ENCODE peak calls at places on chromosome 3, in ten cellular contexts. C is NB4, T is suprapubic skin, D is A549, Q is transverse colon, E is heart left ventricle, L is IMR-90, X is lower leg skin, G is uterus, S is ovary. A is an unnamed sample.

GRCh38 chr3:44099566-44100297 is 142.0 kb upstream of the TOPAZ1 start:
- DNase-seq in C (no peak), T (peak), D (no peak), Q (no peak), E (no peak), L (no peak), X (no peak), G (no peak), S (no peak), A (no peak)

GRCh38 chr3:128555098-128555825 is 62.3 kb upstream of the GATA2 start:
- DNase-seq in C (no peak), T (peak), D (no peak), Q (peak), E (peak), L (no peak), X (peak), G (peak), S (no peak), A (no peak)

GRCh38 chr3:99869621-99870020 is 52.0 kb downstream of the CMSS1 start:
- DNase-seq in C (no peak), T (no peak), D (no peak), Q (no peak), E (no peak), L (no peak), X (no peak), G (no peak), S (peak), A (no peak)

GRCh38 chr3:102148598-102149302 is 286.1 kb upstream of the ZPLD1 start:
- DNase-seq in C (no peak), T (no peak), D (no peak), Q (no peak), E (no peak), L (no peak), X (no peak), G (no peak), S (no peak), A (no peak)

GRCh38 chr3:193737191-193737751 is 144.3 kb downstream of the OPA1 start:
- DNase-seq in C (no peak), T (no peak), D (no peak), Q (no peak), E (no peak), L (no peak), X (no peak), G (no peak), S (no peak), A (no peak)

GRCh38 chr3:28544236-28544635 is 195.6 kb upstream of the AZI2 start:
- DNase-seq in C (no peak), T (no peak), D (no peak), Q (no peak), E (no peak), L (no peak), X (no peak), G (no peak), S (no peak), A (no peak)

GRCh38 chr3:188170461-188171459 is 16.8 kb downstream of the LPP start:
- DNase-seq in C (no peak), T (no peak), D (peak), Q (no peak), E (no peak), L (no peak), X (no peak), G (no peak), S (no peak), A (no peak)

GRCh38 chr3:177195242-177195940 is 1.9 kb downstream of the TBL1XR1 start:
- DNase-seq in C (peak), T (no peak), D (no peak), Q (peak), E (peak), L (no peak), X (no peak), G (no peak), S (peak), A (no peak)

GRCh38 chr3:41710646-41711388 is 251.1 kb downstream of the ULK4 start:
- DNase-seq in C (no peak), T (no peak), D (peak), Q (no peak), E (no peak), L (peak), X (no peak), G (no peak), S (no peak), A (peak)

GRCh38 chr3:23667536-23668429 is 138.0 kb upstream of the UBE2E1 start:
- DNase-seq in C (no peak), T (no peak), D (peak), Q (no peak), E (no peak), L (peak), X (no peak), G (no peak), S (no peak), A (no peak)

GRCh38 chr3:46466273-46466672 is 1.6 kb upstream of the LTF start:
- DNase-seq in C (no peak), T (peak), D (no peak), Q (no peak), E (peak), L (no peak), X (peak), G (no peak), S (no peak), A (no peak)

GRCh38 chr3:105676621-105677300 is 192.1 kb downstream of the CBLB start:
- DNase-seq in C (no peak), T (no peak), D (no peak), Q (no peak), E (no peak), L (no peak), X (no peak), G (no peak), S (no peak), A (no peak)

GRCh38 chr3:37957185-37957936 is 33.2 kb upstream of the VILL start:
- DNase-seq in C (no peak), T (no peak), D (no peak), Q (no peak), E (no peak), L (no peak), X (peak), G (no peak), S (no peak), A (no peak)

GRCh38 chr3:106302451-106303221 is 433.8 kb upstream of the CBLB start:
- DNase-seq in C (no peak), T (no peak), D (no peak), Q (no peak), E (no peak), L (no peak), X (no peak), G (no peak), S (no peak), A (no peak)

GRCh38 chr3:28951773-28952556 is 328.9 kb upstream of the RBMS3 start:
- DNase-seq in C (peak), T (no peak), D (no peak), Q (no peak), E (no peak), L (no peak), X (no peak), G (no peak), S (no peak), A (no peak)

GRCh38 chr3:21446937-21447336 is 304.1 kb downstream of the ZNF385D start:
- DNase-seq in C (no peak), T (no peak), D (no peak), Q (no peak), E (no peak), L (no peak), X (no peak), G (no peak), S (no peak), A (no peak)

GRCh38 chr3:182248349-182248880 is 536.7 kb downstream of the SOX2 start:
- DNase-seq in C (peak), T (no peak), D (no peak), Q (no peak), E (no peak), L (no peak), X (no peak), G (no peak), S (no peak), A (no peak)

GRCh38 chr3:65402597-65402996 is 636.1 kb downstream of the MAGI1 start:
- DNase-seq in C (peak), T (no peak), D (peak), Q (peak), E (no peak), L (peak), X (no peak), G (no peak), S (no peak), A (peak)

GRCh38 chr3:188673509-188674239 is 498.1 kb upstream of the TPRG1 start:
- DNase-seq in C (no peak), T (no peak), D (peak), Q (no peak), E (no peak), L (peak), X (no peak), G (no peak), S (no peak), A (peak)

GRCh38 chr3:99240700-99241099 is 339.2 kb upstream of the DCBLD2 start:
- DNase-seq in C (no peak), T (no peak), D (no peak), Q (no peak), E (no peak), L (no peak), X (no peak), G (no peak), S (no peak), A (no peak)

GRCh38 chr3:14460342-14461005 is 58.1 kb downstream of the SLC6A6 start:
- DNase-seq in C (no peak), T (no peak), D (peak), Q (peak), E (peak), L (peak), X (no peak), G (peak), S (peak), A (peak)

GRCh38 chr3:185820973-185821758 is 3.7 kb downstream of the IGF2BP2 start:
- DNase-seq in C (no peak), T (no peak), D (peak), Q (no peak), E (no peak), L (peak), X (no peak), G (no peak), S (no peak), A (peak)

GRCh38 chr3:24490151-24490550 is 4.5 kb downstream of the THRB start:
- DNase-seq in C (no peak), T (no peak), D (no peak), Q (no peak), E (no peak), L (no peak), X (no peak), G (no peak), S (no peak), A (no peak)

GRCh38 chr3:51680663-51681230 is 9.7 kb downstream of the TEX264 start:
- DNase-seq in C (peak), T (no peak), D (no peak), Q (no peak), E (no peak), L (no peak), X (no peak), G (no peak), S (no peak), A (no peak)

GRCh38 chr3:45119824-45120614 is 26.2 kb downstream of the CDCP1 start:
- DNase-seq in C (no peak), T (no peak), D (no peak), Q (no peak), E (no peak), L (peak), X (no peak), G (no peak), S (no peak), A (no peak)

GRCh38 chr3:126213376-126214044 is 33.1 kb upstream of the ALDH1L1 start:
- DNase-seq in C (no peak), T (no peak), D (no peak), Q (no peak), E (no peak), L (no peak), X (no peak), G (peak), S (peak), A (no peak)

GRCh38 chr3:195240939-195241338 is 30.0 kb downstream of the XXYLT1 start:
- DNase-seq in C (no peak), T (peak), D (no peak), Q (no peak), E (no peak), L (no peak), X (peak), G (peak), S (no peak), A (no peak)

GRCh38 chr3:43338295-43338694 is 52.0 kb downstream of the SNRK start:
- DNase-seq in C (peak), T (no peak), D (peak), Q (no peak), E (no peak), L (peak), X (no peak), G (no peak), S (no peak), A (no peak)

GRCh38 chr3:130894873-130895330 is 1.0 kb downstream of the ATP2C1 start:
- DNase-seq in C (no peak), T (no peak), D (no peak), Q (no peak), E (no peak), L (peak), X (no peak), G (no peak), S (no peak), A (no peak)

GRCh38 chr3:130894130-130894872 is 417 bp downstream of the ATP2C1 start:
- DNase-seq in C (peak), T (no peak), D (peak), Q (peak), E (peak), L (no peak), X (peak), G (peak), S (peak), A (peak)

GRCh38 chr3:130893240-130894129 is at the start of gene ATP2C1:
- DNase-seq in C (peak), T (peak), D (peak), Q (peak), E (peak), L (peak), X (peak), G (peak), S (peak), A (peak)

GRCh38 chr3:130895690-130896089 is 1.8 kb downstream of the ATP2C1 start:
- DNase-seq in C (no peak), T (no peak), D (no peak), Q (no peak), E (no peak), L (no peak), X (no peak), G (no peak), S (no peak), A (no peak)

DNA sequence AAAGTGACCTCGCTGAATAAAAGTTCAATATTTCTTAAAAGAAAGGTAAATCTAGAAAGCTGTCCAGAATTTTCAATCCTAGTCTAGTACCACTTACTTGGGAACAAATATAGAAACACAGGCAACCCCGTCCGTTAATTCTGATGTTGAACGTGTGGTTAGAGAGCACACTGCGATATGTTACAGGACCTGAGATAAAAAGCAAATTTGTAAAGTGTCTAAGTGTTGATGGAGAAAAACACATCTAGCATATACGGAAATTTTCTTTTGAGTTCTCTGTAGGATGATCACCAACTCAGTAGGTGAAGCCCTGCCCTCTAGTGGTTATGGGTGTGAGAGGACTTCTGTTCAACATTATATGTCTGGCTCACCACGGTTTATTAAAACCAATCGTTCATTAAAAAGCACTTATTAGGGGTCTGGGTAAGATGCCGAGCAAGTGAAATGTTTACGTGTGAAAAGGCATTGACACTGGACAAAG is 1.1 kb upstream of the ATP2C1 start:
- DNase-seq in C (peak), T (no peak), D (peak), Q (peak), E (peak), L (peak), X (no peak), G (peak), S (peak), A (peak)
- TF ChIP-seq POLR2A in C (no peak), T (no peak), D (no peak), Q (no peak), E (no peak), L (no peak), X (no peak), G (no peak), S (no peak), A (no peak)

GRCh38 chr3:62318752-62319569 is 54.4 kb downstream of the FEZF2 start:
- DNase-seq in C (peak), T (peak), D (peak), Q (peak), E (peak), L (peak), X (peak), G (peak), S (peak), A (peak)
- TF ChIP-seq POLR2A in C (no peak), T (no peak), D (peak), Q (no peak), E (no peak), L (peak), X (no peak), G (no peak), S (peak), A (no peak)

GRCh38 chr3:131381445-131382291 is at the start of gene NUDT16:
- DNase-seq in C (peak), T (peak), D (peak), Q (peak), E (peak), L (peak), X (peak), G (peak), S (peak), A (peak)
- TF ChIP-seq POLR2A in C (no peak), T (no peak), D (peak), Q (peak), E (peak), L (peak), X (peak), G (peak), S (peak), A (peak)

GRCh38 chr3:47849186-47850061 is 46.5 kb downstream of the DHX30 start:
- DNase-seq in C (no peak), T (no peak), D (no peak), Q (no peak), E (no peak), L (no peak), X (no peak), G (no peak), S (no peak), A (no peak)
- TF ChIP-seq POLR2A in C (no peak), T (no peak), D (no peak), Q (no peak), E (no peak), L (peak), X (no peak), G (no peak), S (no peak), A (no peak)

GRCh38 chr3:16511561-16512434 is 1.7 kb downstream of the RFTN1 start:
- DNase-seq in C (peak), T (peak), D (no peak), Q (peak), E (peak), L (peak), X (peak), G (peak), S (peak), A (peak)
- TF ChIP-seq POLR2A in C (no peak), T (no peak), D (no peak), Q (peak), E (peak), L (peak), X (no peak), G (no peak), S (peak), A (no peak)